ENCODE peak calls at places on chromosomes 5 and 9, in seven cellular contexts. N is KBM-7; T is EL; J is activated T-cell treated with anti-CD3 and anti-CD28 coated beads, Interleukin-2, amount 50 U/mL, for 4 hours; I is ureter; Y is immature natural killer cell; C is stimulated activated CD4-positive, alpha-beta T cell treated with anti-CD3 and anti-CD28 coated beads, Interleukin-1b, Interleukin-23, amount 100 ng/mL, for 48 hours. L is an unnamed sample.

GRCh38 chr5:146962801-146963355 is 84.3 kb upstream of the PPP2R2B start:
- DNase-seq in N (no peak), T (peak; percentile 30), J (no peak), I (no peak), Y (no peak), C (no peak), L (peak; percentile 57)

GRCh38 chr5:100904259-100904822 is 1.3 kb upstream of the ST8SIA4 start:
- DNase-seq in N (peak; percentile 61), T (no peak), J (peak; percentile 25), I (no peak), Y (peak; percentile 44), C (peak; percentile 73), L (peak; percentile 35)

GRCh38 chr5:3787604-3788003 is 192.0 kb downstream of the IRX1 start:
- DNase-seq in N (no peak), T (no peak), J (no peak), I (no peak), Y (no peak), C (no peak), L (no peak)

GRCh38 chr5:97528941-97529340 is 345.9 kb upstream of the RIOK2 start:
- DNase-seq in N (no peak), T (peak; percentile 59), J (no peak), I (no peak), Y (no peak), C (no peak), L (no peak)

GRCh38 chr5:109328626-109329025 is 81.1 kb downstream of the PJA2 start:
- DNase-seq in N (no peak), T (peak; percentile 70), J (no peak), I (no peak), Y (no peak), C (no peak), L (no peak)

GRCh38 chr9:35669331-35670145 is 4.2 kb upstream of the CA9 start:
- DNase-seq in N (no peak), T (peak; percentile 76), J (no peak), I (no peak), Y (no peak), C (no peak), L (no peak)

GRCh38 chr5:29702875-29703274 is 1490.6 kb upstream of the CDH6 start:
- DNase-seq in N (no peak), T (no peak), J (no peak), I (no peak), Y (no peak), C (no peak), L (no peak)

GRCh38 chr5:112143684-112144083 is 275.4 kb downstream of the EPB41L4A start:
- DNase-seq in N (no peak), T (no peak), J (no peak), I (no peak), Y (no peak), C (no peak), L (no peak)

GRCh38 chr5:133944263-133945230 is 23.9 kb downstream of the C5orf15 start:
- DNase-seq in N (peak; percentile 76), T (peak; percentile 56), J (peak; percentile 24), I (peak; percentile 58), Y (no peak), C (peak; percentile 60), L (peak; percentile 73)

GRCh38 chr5:98109561-98110006 is 663.9 kb upstream of the RGMB start:
- DNase-seq in N (no peak), T (peak; percentile 87), J (no peak), I (no peak), Y (no peak), C (no peak), L (no peak)

GRCh38 chr9:128276574-128277270 is 646 bp downstream of the SWI5 start:
- DNase-seq in N (no peak), T (peak; percentile 58), J (no peak), I (peak; percentile 55), Y (no peak), C (no peak), L (no peak)

GRCh38 chr5:57736716-57737115 is 254.1 kb upstream of the ACTBL2 start:
- DNase-seq in N (no peak), T (no peak), J (no peak), I (no peak), Y (no peak), C (no peak), L (no peak)

GRCh38 chr9:125961037-125961436 is 213.9 kb downstream of the PBX3 start:
- DNase-seq in N (peak; percentile 29), T (no peak), J (no peak), I (no peak), Y (no peak), C (no peak), L (no peak)

GRCh38 chr5:133799556-133799955 is 168.9 kb downstream of the C5orf15 start:
- DNase-seq in N (no peak), T (no peak), J (no peak), I (no peak), Y (no peak), C (no peak), L (no peak)

GRCh38 chr5:952597-953271 is 55.9 kb upstream of the NKD2 start:
- DNase-seq in N (no peak), T (no peak), J (no peak), I (no peak), Y (no peak), C (no peak), L (no peak)

GRCh38 chr5:15499528-15500325 is at the start of gene FBXL7:
- DNase-seq in N (no peak), T (peak; percentile 87), J (no peak), I (peak; percentile 72), Y (no peak), C (no peak), L (no peak)

GRCh38 chr5:668299-668995 is 24.7 kb downstream of the TPPP start:
- DNase-seq in N (no peak), T (no peak), J (no peak), I (no peak), Y (no peak), C (no peak), L (no peak)

GRCh38 chr9:127647451-127647850 is 35.4 kb downstream of the STXBP1 start:
- DNase-seq in N (no peak), T (no peak), J (no peak), I (no peak), Y (no peak), C (no peak), L (no peak)

GRCh38 chr5:36359267-36359666 is 57.6 kb upstream of the RANBP3L start:
- DNase-seq in N (no peak), T (no peak), J (no peak), I (no peak), Y (no peak), C (no peak), L (no peak)

GRCh38 chr5:64229163-64229774 is 63.6 kb downstream of the RNF180 start:
- DNase-seq in N (peak; percentile 54), T (peak; percentile 34), J (no peak), I (no peak), Y (no peak), C (no peak), L (peak; percentile 67)

GRCh38 chr9:124657526-124657925 is 113.6 kb downstream of the NR6A1 start:
- DNase-seq in N (no peak), T (no peak), J (no peak), I (no peak), Y (no peak), C (no peak), L (no peak)

GRCh38 chr9:99150456-99151171 is 45.7 kb downstream of the TGFBR1 start:
- DNase-seq in N (no peak), T (no peak), J (no peak), I (no peak), Y (peak; percentile 53), C (no peak), L (no peak)

GRCh38 chr9:82147798-82148440 is 159.3 kb downstream of the SPATA31D1 start:
- DNase-seq in N (no peak), T (peak; percentile 9), J (no peak), I (no peak), Y (no peak), C (no peak), L (no peak)

GRCh38 chr5:69265931-69266330 is 31.2 kb downstream of the CDK7 start:
- DNase-seq in N (no peak), T (no peak), J (no peak), I (no peak), Y (no peak), C (no peak), L (peak; percentile 12)

GRCh38 chr5:52776116-52776515 is 11.6 kb upstream of the ITGA1 start:
- DNase-seq in N (no peak), T (no peak), J (peak; percentile 20), I (no peak), Y (peak; percentile 67), C (no peak), L (no peak)

L was measured in OCI-M1.